ENCODE peak calls at places on chromosomes 4 and X, in eight cellular contexts. One of them, this sample, is unnamed.

GRCh38 chr4:6475492-6476020 is 3.1 kb upstream of the PPP2R2C start:
- DNase-seq in HTR-8/SVneo: no peak
- DNase-seq in activated CD4-positive, alpha-beta T cell treated with anti-CD3 and anti-CD28 coated beads, Interleukin-2, amount 50 U/mL, for 24 hours: no peak
- DNase-seq in midbrain: no peak
- DNase-seq in activated T-helper 1 cell treated with Interleukin-2 at 50 U/mL for 16 hours: no peak
- DNase-seq in coronary artery: peak; percentile 40
- DNase-seq in germinal center: no peak
- DNase-seq in T1000: no peak
- DNase-seq in this sample: peak; percentile 92

GRCh38 chrX:45322820-45323219 is 122.1 kb upstream of the DIPK2B start:
- DNase-seq in activated CD4-positive, alpha-beta T cell treated with anti-CD3 and anti-CD28 coated beads, Interleukin-2, amount 50 U/mL, for 24 hours: no peak
- DNase-seq in midbrain: no peak
- DNase-seq in HTR-8/SVneo: no peak
- DNase-seq in germinal center: no peak
- DNase-seq in T1000: no peak
- DNase-seq in coronary artery: no peak
- DNase-seq in activated T-helper 1 cell treated with Interleukin-2 at 50 U/mL for 16 hours: no peak
- DNase-seq in this sample: no peak

GRCh38 chr4:100284302-100284701 is 94.0 kb upstream of the DDIT4L start:
- DNase-seq in activated CD4-positive, alpha-beta T cell treated with anti-CD3 and anti-CD28 coated beads, Interleukin-2, amount 50 U/mL, for 24 hours: no peak
- DNase-seq in midbrain: no peak
- DNase-seq in HTR-8/SVneo: no peak
- DNase-seq in germinal center: no peak
- DNase-seq in T1000: no peak
- DNase-seq in coronary artery: no peak
- DNase-seq in activated T-helper 1 cell treated with Interleukin-2 at 50 U/mL for 16 hours: no peak
- DNase-seq in this sample: no peak

GRCh38 chrX:143472334-143472938 is 44.8 kb downstream of the SPANXN3 start:
- DNase-seq in germinal center: no peak
- DNase-seq in activated CD4-positive, alpha-beta T cell treated with anti-CD3 and anti-CD28 coated beads, Interleukin-2, amount 50 U/mL, for 24 hours: no peak
- DNase-seq in coronary artery: no peak
- DNase-seq in T1000: no peak
- DNase-seq in midbrain: no peak
- DNase-seq in activated T-helper 1 cell treated with Interleukin-2 at 50 U/mL for 16 hours: no peak
- DNase-seq in HTR-8/SVneo: no peak
- DNase-seq in this sample: no peak

GRCh38 chr4:185127021-185127925 is 15.8 kb upstream of the SLC25A4 start:
- DNase-seq in activated T-helper 1 cell treated with Interleukin-2 at 50 U/mL for 16 hours: no peak
- DNase-seq in germinal center: peak; percentile 24
- DNase-seq in coronary artery: no peak
- DNase-seq in midbrain: no peak
- DNase-seq in activated CD4-positive, alpha-beta T cell treated with anti-CD3 and anti-CD28 coated beads, Interleukin-2, amount 50 U/mL, for 24 hours: no peak
- DNase-seq in T1000: no peak
- DNase-seq in HTR-8/SVneo: no peak
- DNase-seq in this sample: no peak

GRCh38 chrX:44343412-44343942 is at the start of gene EFHC2:
- DNase-seq in germinal center: peak; percentile 22
- DNase-seq in coronary artery: peak; percentile 73
- DNase-seq in activated CD4-positive, alpha-beta T cell treated with anti-CD3 and anti-CD28 coated beads, Interleukin-2, amount 50 U/mL, for 24 hours: no peak
- DNase-seq in activated T-helper 1 cell treated with Interleukin-2 at 50 U/mL for 16 hours: peak; percentile 30
- DNase-seq in HTR-8/SVneo: no peak
- DNase-seq in T1000: no peak
- DNase-seq in midbrain: no peak
- DNase-seq in this sample: no peak

GRCh38 chrX:47180346-47180745 is 13.3 kb upstream of the UBA1 start:
- DNase-seq in activated T-helper 1 cell treated with Interleukin-2 at 50 U/mL for 16 hours: no peak
- DNase-seq in coronary artery: no peak
- DNase-seq in germinal center: no peak
- DNase-seq in T1000: no peak
- DNase-seq in midbrain: no peak
- DNase-seq in activated CD4-positive, alpha-beta T cell treated with anti-CD3 and anti-CD28 coated beads, Interleukin-2, amount 50 U/mL, for 24 hours: no peak
- DNase-seq in HTR-8/SVneo: no peak
- DNase-seq in this sample: no peak

GRCh38 chr4:169254546-169254983 is 16.2 kb downstream of the SH3RF1 start:
- DNase-seq in activated T-helper 1 cell treated with Interleukin-2 at 50 U/mL for 16 hours: no peak
- DNase-seq in activated CD4-positive, alpha-beta T cell treated with anti-CD3 and anti-CD28 coated beads, Interleukin-2, amount 50 U/mL, for 24 hours: no peak
- DNase-seq in midbrain: no peak
- DNase-seq in germinal center: no peak
- DNase-seq in T1000: no peak
- DNase-seq in coronary artery: no peak
- DNase-seq in HTR-8/SVneo: no peak
- DNase-seq in this sample: no peak

GRCh38 chr4:44978035-44978434 is 251.7 kb upstream of the GNPDA2 start:
- DNase-seq in germinal center: no peak
- DNase-seq in activated T-helper 1 cell treated with Interleukin-2 at 50 U/mL for 16 hours: no peak
- DNase-seq in HTR-8/SVneo: no peak
- DNase-seq in coronary artery: no peak
- DNase-seq in T1000: no peak
- DNase-seq in activated CD4-positive, alpha-beta T cell treated with anti-CD3 and anti-CD28 coated beads, Interleukin-2, amount 50 U/mL, for 24 hours: no peak
- DNase-seq in midbrain: no peak
- DNase-seq in this sample: no peak

GRCh38 chrX:148632444-148632843 is 132.0 kb downstream of the AFF2 start:
- DNase-seq in germinal center: no peak
- DNase-seq in activated CD4-positive, alpha-beta T cell treated with anti-CD3 and anti-CD28 coated beads, Interleukin-2, amount 50 U/mL, for 24 hours: no peak
- DNase-seq in midbrain: no peak
- DNase-seq in activated T-helper 1 cell treated with Interleukin-2 at 50 U/mL for 16 hours: no peak
- DNase-seq in T1000: no peak
- DNase-seq in coronary artery: no peak
- DNase-seq in HTR-8/SVneo: no peak
- DNase-seq in this sample: no peak

GRCh38 chr4:184506527-184507121 is 32.3 kb upstream of the IRF2 start:
- DNase-seq in activated CD4-positive, alpha-beta T cell treated with anti-CD3 and anti-CD28 coated beads, Interleukin-2, amount 50 U/mL, for 24 hours: no peak
- DNase-seq in T1000: no peak
- DNase-seq in coronary artery: no peak
- DNase-seq in germinal center: peak; percentile 80
- DNase-seq in HTR-8/SVneo: no peak
- DNase-seq in activated T-helper 1 cell treated with Interleukin-2 at 50 U/mL for 16 hours: no peak
- DNase-seq in midbrain: peak; percentile 35
- DNase-seq in this sample: no peak

GRCh38 chr4:136691607-136692006 is 840.7 kb downstream of the PCDH18 start:
- DNase-seq in activated T-helper 1 cell treated with Interleukin-2 at 50 U/mL for 16 hours: no peak
- DNase-seq in activated CD4-positive, alpha-beta T cell treated with anti-CD3 and anti-CD28 coated beads, Interleukin-2, amount 50 U/mL, for 24 hours: no peak
- DNase-seq in T1000: no peak
- DNase-seq in HTR-8/SVneo: no peak
- DNase-seq in midbrain: no peak
- DNase-seq in coronary artery: no peak
- DNase-seq in germinal center: no peak
- DNase-seq in this sample: no peak

GRCh38 chrX:131402124-131402811 is 113.2 kb upstream of the IGSF1 start:
- DNase-seq in HTR-8/SVneo: no peak
- DNase-seq in coronary artery: no peak
- DNase-seq in germinal center: no peak
- DNase-seq in activated T-helper 1 cell treated with Interleukin-2 at 50 U/mL for 16 hours: no peak
- DNase-seq in T1000: no peak
- DNase-seq in activated CD4-positive, alpha-beta T cell treated with anti-CD3 and anti-CD28 coated beads, Interleukin-2, amount 50 U/mL, for 24 hours: no peak
- DNase-seq in midbrain: no peak
- DNase-seq in this sample: no peak

GRCh38 chr4:11535333-11535732 is 106.6 kb upstream of the HS3ST1 start:
- DNase-seq in T1000: no peak
- DNase-seq in activated CD4-positive, alpha-beta T cell treated with anti-CD3 and anti-CD28 coated beads, Interleukin-2, amount 50 U/mL, for 24 hours: no peak
- DNase-seq in germinal center: no peak
- DNase-seq in midbrain: no peak
- DNase-seq in HTR-8/SVneo: no peak
- DNase-seq in coronary artery: no peak
- DNase-seq in activated T-helper 1 cell treated with Interleukin-2 at 50 U/mL for 16 hours: no peak
- DNase-seq in this sample: no peak

GRCh38 chrX:24260827-24261550 is 52.9 kb downstream of the SUPT20HL2 start:
- DNase-seq in midbrain: no peak
- DNase-seq in activated CD4-positive, alpha-beta T cell treated with anti-CD3 and anti-CD28 coated beads, Interleukin-2, amount 50 U/mL, for 24 hours: no peak
- DNase-seq in T1000: no peak
- DNase-seq in germinal center: no peak
- DNase-seq in activated T-helper 1 cell treated with Interleukin-2 at 50 U/mL for 16 hours: no peak
- DNase-seq in HTR-8/SVneo: no peak
- DNase-seq in coronary artery: no peak
- DNase-seq in this sample: no peak

GRCh38 chrX:44937606-44938005 is 64.6 kb downstream of the KDM6A start:
- DNase-seq in midbrain: peak; percentile 41
- DNase-seq in germinal center: no peak
- DNase-seq in coronary artery: no peak
- DNase-seq in activated CD4-positive, alpha-beta T cell treated with anti-CD3 and anti-CD28 coated beads, Interleukin-2, amount 50 U/mL, for 24 hours: no peak
- DNase-seq in T1000: no peak
- DNase-seq in HTR-8/SVneo: no peak
- DNase-seq in activated T-helper 1 cell treated with Interleukin-2 at 50 U/mL for 16 hours: no peak
- DNase-seq in this sample: no peak

GRCh38 chr4:7390906-7391636 is 43.7 kb downstream of the PSAPL1 start:
- DNase-seq in HTR-8/SVneo: no peak
- DNase-seq in midbrain: no peak
- DNase-seq in activated T-helper 1 cell treated with Interleukin-2 at 50 U/mL for 16 hours: no peak
- DNase-seq in coronary artery: peak; percentile 58
- DNase-seq in germinal center: no peak
- DNase-seq in activated CD4-positive, alpha-beta T cell treated with anti-CD3 and anti-CD28 coated beads, Interleukin-2, amount 50 U/mL, for 24 hours: no peak
- DNase-seq in T1000: no peak
- DNase-seq in this sample: peak; percentile 64

GRCh38 chrX:9878141-9878875 is 88.8 kb upstream of the CLDN34 start:
- DNase-seq in midbrain: no peak
- DNase-seq in HTR-8/SVneo: no peak
- DNase-seq in T1000: no peak
- DNase-seq in activated T-helper 1 cell treated with Interleukin-2 at 50 U/mL for 16 hours: no peak
- DNase-seq in coronary artery: no peak
- DNase-seq in germinal center: no peak
- DNase-seq in activated CD4-positive, alpha-beta T cell treated with anti-CD3 and anti-CD28 coated beads, Interleukin-2, amount 50 U/mL, for 24 hours: no peak
- DNase-seq in this sample: no peak

GRCh38 chr4:177448850-177449249 is 6.6 kb upstream of the AGA start:
- DNase-seq in HTR-8/SVneo: no peak
- DNase-seq in activated CD4-positive, alpha-beta T cell treated with anti-CD3 and anti-CD28 coated beads, Interleukin-2, amount 50 U/mL, for 24 hours: no peak
- DNase-seq in coronary artery: no peak
- DNase-seq in activated T-helper 1 cell treated with Interleukin-2 at 50 U/mL for 16 hours: no peak
- DNase-seq in midbrain: no peak
- DNase-seq in T1000: no peak
- DNase-seq in germinal center: no peak
- DNase-seq in this sample: no peak

GRCh38 chrX:97685753-97686152 is 802.0 kb downstream of the RPA4 start:
- DNase-seq in HTR-8/SVneo: no peak
- DNase-seq in T1000: no peak
- DNase-seq in midbrain: no peak
- DNase-seq in activated T-helper 1 cell treated with Interleukin-2 at 50 U/mL for 16 hours: no peak
- DNase-seq in coronary artery: no peak
- DNase-seq in germinal center: peak; percentile 9
- DNase-seq in activated CD4-positive, alpha-beta T cell treated with anti-CD3 and anti-CD28 coated beads, Interleukin-2, amount 50 U/mL, for 24 hours: no peak
- DNase-seq in this sample: no peak

GRCh38 chr4:47482326-47482725 is 2.7 kb upstream of the ATP10D start:
- DNase-seq in activated T-helper 1 cell treated with Interleukin-2 at 50 U/mL for 16 hours: no peak
- DNase-seq in activated CD4-positive, alpha-beta T cell treated with anti-CD3 and anti-CD28 coated beads, Interleukin-2, amount 50 U/mL, for 24 hours: no peak
- DNase-seq in T1000: no peak
- DNase-seq in germinal center: no peak
- DNase-seq in coronary artery: no peak
- DNase-seq in midbrain: no peak
- DNase-seq in HTR-8/SVneo: no peak
- DNase-seq in this sample: no peak

GRCh38 chr4:93267747-93268146 is 560.8 kb upstream of the ATOH1 start:
- DNase-seq in germinal center: no peak
- DNase-seq in midbrain: no peak
- DNase-seq in HTR-8/SVneo: no peak
- DNase-seq in T1000: no peak
- DNase-seq in activated T-helper 1 cell treated with Interleukin-2 at 50 U/mL for 16 hours: no peak
- DNase-seq in coronary artery: no peak
- DNase-seq in activated CD4-positive, alpha-beta T cell treated with anti-CD3 and anti-CD28 coated beads, Interleukin-2, amount 50 U/mL, for 24 hours: no peak
- DNase-seq in this sample: no peak

GRCh38 chr4:149933883-149934282 is 118.2 kb upstream of the IQCM start:
- DNase-seq in HTR-8/SVneo: no peak
- DNase-seq in T1000: no peak
- DNase-seq in midbrain: no peak
- DNase-seq in activated CD4-positive, alpha-beta T cell treated with anti-CD3 and anti-CD28 coated beads, Interleukin-2, amount 50 U/mL, for 24 hours: no peak
- DNase-seq in activated T-helper 1 cell treated with Interleukin-2 at 50 U/mL for 16 hours: no peak
- DNase-seq in germinal center: no peak
- DNase-seq in coronary artery: no peak
- DNase-seq in this sample: no peak